ENCODE peak calls at places on chromosomes 16 and 17, in five cellular contexts. T, U, Y, F and M are unnamed samples.

GRCh38 chr17:44959821-44960523 is 8.1 kb downstream of the C1QL1 start:
- DNase-seq in F (no peak), U (no peak), T (no peak), Y (no peak), M (no peak)

GRCh38 chr16:67240506-67240905 is 6.8 kb downstream of the FHOD1 start:
- DNase-seq in U (peak; percentile 68), Y (no peak), T (no peak), F (no peak), M (no peak)

GRCh38 chr17:32627233-32628008 is 140.6 kb downstream of the CDK5R1 start:
- DNase-seq in Y (no peak), T (peak; percentile 64), U (no peak), F (no peak), M (no peak)

GRCh38 chr16:72850863-72851262 is 197.1 kb downstream of the ZFHX3 start:
- DNase-seq in F (no peak), U (no peak), Y (no peak), T (no peak), M (no peak)

GRCh38 chr16:15981382-15981781 is 32.0 kb downstream of the ABCC1 start:
- DNase-seq in T (no peak), Y (no peak), F (no peak), U (no peak), M (no peak)

GRCh38 chr17:4074831-4075495 is 67.9 kb downstream of the ZZEF1 start:
- DNase-seq in Y (no peak), T (no peak), F (peak; percentile 7), U (peak; percentile 25), M (no peak)

GRCh38 chr17:78677303-78678219 is 100.4 kb upstream of the DNAH17 start:
- DNase-seq in U (no peak), Y (no peak), T (no peak), F (no peak), M (no peak)

GRCh38 chr17:31297090-31297489 is at the start of gene OMG:
- DNase-seq in T (no peak), F (no peak), U (no peak), Y (no peak), M (no peak)

GRCh38 chr17:77101521-77102410 is 39.0 kb upstream of the SEC14L1 start:
- DNase-seq in Y (no peak), U (no peak), T (no peak), F (no peak), M (no peak)

GRCh38 chr16:50368410-50369132 is at the start of gene BRD7:
- DNase-seq in Y (peak; percentile 70), T (peak; percentile 51), U (peak; percentile 42), F (peak; percentile 52), M (peak; percentile 67)

GRCh38 chr16:47976609-47977180 is 179.1 kb downstream of the ABCC12 start:
- DNase-seq in U (no peak), Y (no peak), F (no peak), T (no peak), M (no peak)